ENCODE peak calls at places on chromosome 1, in nine cellular contexts. V is RWPE1, Z is kidney epithelial cell, J is AG04450, F is AG09309, A is tibial nerve, X is HFFc6, N is mucosa of descending colon, M is psoas muscle. H is an unnamed sample.

GRCh38 chr1:174262747-174263241 is 103.5 kb downstream of the RABGAP1L start:
- DNase-seq in V (peak; percentile 56), N (no peak), M (no peak), A (no peak), X (peak; percentile 56), Z (peak; percentile 4), J (peak; percentile 34), F (peak; percentile 33), H (peak; percentile 35)

GRCh38 chr1:39955547-39956539 is 898 bp downstream of the MFSD2A start:
- DNase-seq in Z (no peak), M (no peak), A (no peak), N (peak; percentile 73), V (peak; percentile 75), F (no peak), J (no peak), X (peak; percentile 25), H (no peak)

GRCh38 chr1:36257375-36257767 is 33.1 kb downstream of the THRAP3 start:
- DNase-seq in N (no peak), X (no peak), J (no peak), A (no peak), Z (no peak), M (peak; percentile 86), F (no peak), V (no peak), H (no peak)

GRCh38 chr1:168116327-168116799 is 20.4 kb downstream of the GPR161 start:
- DNase-seq in M (no peak), J (no peak), V (no peak), Z (no peak), X (no peak), N (peak; percentile 69), A (no peak), F (no peak), H (no peak)

GRCh38 chr1:223479261-223479660 is 86.0 kb downstream of the CCDC185 start:
- DNase-seq in Z (no peak), M (no peak), F (no peak), X (no peak), V (no peak), N (no peak), J (no peak), A (no peak), H (no peak)

GRCh38 chr1:30300669-30301068 is 422.7 kb downstream of the MATN1 start:
- DNase-seq in N (no peak), V (no peak), M (no peak), J (no peak), Z (no peak), A (no peak), X (no peak), F (no peak), H (no peak)

GRCh38 chr1:67359592-67359991 is 51.9 kb downstream of the IL12RB2 start:
- DNase-seq in A (no peak), X (no peak), N (no peak), F (no peak), M (no peak), J (no peak), V (no peak), Z (no peak), H (no peak)

GRCh38 chr1:236018885-236019453 is 45.9 kb downstream of the NID1 start:
- DNase-seq in F (no peak), A (peak; percentile 78), N (peak; percentile 69), Z (no peak), J (no peak), X (no peak), V (no peak), M (peak; percentile 93), H (no peak)

GRCh38 chr1:38265293-38266196 is 219.0 kb upstream of the POU3F1 start:
- DNase-seq in J (no peak), F (no peak), Z (no peak), A (no peak), N (no peak), X (no peak), V (no peak), M (peak; percentile 14), H (no peak)

GRCh38 chr1:176515310-176515709 is 52.3 kb downstream of the PAPPA2 start:
- DNase-seq in A (no peak), N (no peak), F (peak; percentile 2), V (peak; percentile 46), M (no peak), X (peak; percentile 20), Z (peak; percentile 98), J (no peak), H (no peak)

GRCh38 chr1:58848818-58849411 is 65.1 kb upstream of the JUN start:
- DNase-seq in X (peak; percentile 98), V (peak; percentile 96), A (no peak), M (peak; percentile 82), N (peak; percentile 73), J (peak; percentile 91), Z (peak; percentile 97), F (peak; percentile 93), H (peak; percentile 57)

GRCh38 chr1:63651110-63651776 is 58.0 kb downstream of the PGM1 start:
- DNase-seq in V (no peak), N (no peak), J (no peak), A (no peak), F (no peak), M (no peak), Z (no peak), X (peak; percentile 85), H (no peak)

GRCh38 chr1:163170975-163171676 is 31.6 kb downstream of the RGS5 start:
- DNase-seq in N (no peak), X (peak; percentile 33), Z (no peak), M (no peak), F (no peak), J (no peak), A (no peak), V (peak; percentile 28), H (no peak)

GRCh38 chr1:14095001-14095400 is 395.0 kb downstream of the PRDM2 start:
- DNase-seq in N (no peak), V (peak; percentile 27), M (no peak), J (no peak), Z (no peak), A (no peak), X (no peak), F (no peak), H (no peak)

GRCh38 chr1:35574655-35575400 is 1.7 kb downstream of the TFAP2E start:
- DNase-seq in J (no peak), Z (no peak), M (no peak), N (no peak), X (no peak), A (no peak), F (no peak), V (no peak), H (no peak)

GRCh38 chr1:96971849-96972602 is 250.4 kb downstream of the PTBP2 start:
- DNase-seq in F (no peak), M (no peak), A (no peak), J (no peak), Z (no peak), N (no peak), X (no peak), V (no peak), H (no peak)

GRCh38 chr1:237018896-237019295 is 14.7 kb upstream of the MT1HL1 start:
- DNase-seq in N (no peak), V (no peak), Z (no peak), F (no peak), J (no peak), A (no peak), X (no peak), M (no peak), H (no peak)

GRCh38 chr1:20981903-20982695 is 194.6 kb downstream of the EIF4G3 start:
- DNase-seq in X (peak; percentile 16), J (no peak), F (no peak), N (no peak), M (no peak), A (no peak), Z (no peak), V (no peak), H (no peak)

GRCh38 chr1:158362501-158362900 is 8.8 kb downstream of the CD1E start:
- DNase-seq in N (no peak), X (no peak), Z (no peak), A (no peak), F (no peak), M (no peak), J (no peak), V (no peak), H (no peak)

GRCh38 chr1:186228751-186229150 is 146.3 kb downstream of the TPR start:
- DNase-seq in V (no peak), N (no peak), X (no peak), J (no peak), A (no peak), F (no peak), M (no peak), Z (no peak), H (no peak)
- TF ChIP-seq CTCF in V (no peak), N (no peak), X (no peak), J (no peak), A (no peak), F (no peak), M (no peak), Z (no peak), H (no peak)

GRCh38 chr1:65063025-65063424 is 85.0 kb upstream of the AK4 start:
- DNase-seq in A (no peak), V (no peak), M (no peak), Z (no peak), J (no peak), N (no peak), X (no peak), F (no peak), H (no peak)
- TF ChIP-seq CTCF in A (no peak), V (peak; percentile 31), M (peak; percentile 12), Z (peak; percentile 8), J (no peak), N (no peak), X (no peak), F (no peak), H (no peak)

GRCh38 chr1:27575861-27576331 is 28.0 kb downstream of the AHDC1 start:
- DNase-seq in X (no peak), V (peak; percentile 60), M (peak; percentile 94), F (no peak), N (peak; percentile 74), A (no peak), J (no peak), Z (no peak), H (no peak)

GRCh38 chr1:27572679-27573426 is 31.1 kb downstream of the AHDC1 start:
- DNase-seq in J (no peak), F (no peak), V (no peak), M (peak; percentile 81), N (no peak), A (no peak), Z (no peak), X (no peak), H (no peak)

GRCh38 chr1:27576846-27577245 is 27.1 kb downstream of the AHDC1 start:
- DNase-seq in Z (no peak), X (no peak), J (no peak), F (no peak), A (no peak), M (no peak), V (no peak), N (no peak), H (no peak)

GRCh38 chr1:27574001-27574781 is 29.8 kb downstream of the AHDC1 start:
- DNase-seq in F (no peak), J (no peak), V (no peak), M (no peak), Z (no peak), A (no peak), N (no peak), X (no peak), H (no peak)

GRCh38 chr1:27574871-27575831 is 28.8 kb downstream of the AHDC1 start:
- DNase-seq in M (peak; percentile 92), V (peak; percentile 78), X (peak; percentile 79), A (no peak), Z (no peak), N (peak; percentile 80), J (peak; percentile 54), F (no peak), H (no peak)
- TF ChIP-seq CTCF in M (no peak), V (peak; percentile 30), X (peak; percentile 63), A (peak; percentile 30), Z (peak; percentile 23), N (no peak), J (peak; percentile 44), F (peak; percentile 11), H (peak; percentile 5)

GRCh38 chr1:207259391-207259790 is 62.1 kb upstream of the CD55 start:
- DNase-seq in X (peak; percentile 10), J (no peak), A (no peak), F (peak; percentile 5), V (no peak), N (no peak), M (no peak), Z (no peak), H (no peak)
- TF ChIP-seq CTCF in X (peak; percentile 67), J (peak; percentile 44), A (peak; percentile 26), F (peak; percentile 66), V (no peak), N (peak; percentile 30), M (peak; percentile 33), Z (peak; percentile 32), H (peak; percentile 59)

H was measured in AG09319.